ENCODE peak calls at places on chromosomes 11 and 22, in ten cellular contexts. P is suprapubic skin, D is HCT116, T is transverse colon, K is testis, Q is OCI-LY7, N is fibroblast of pulmonary artery, E is heart left ventricle, U is IMR-90, W is cardiac muscle cell. A is an unnamed sample.
A peak's percentile ranks its signal among the peaks of the same experiment; 100 is the strongest.

GRCh38 chr22:49352361-49353169 is 475.1 kb downstream of the BRD1 start:
- DNase-seq in W (no peak), E (no peak), P (peak; percentile 49), K (no peak), N (no peak), Q (no peak), T (no peak), U (no peak), D (no peak), A (no peak)

GRCh38 chr22:46571642-46572250 is 34.3 kb upstream of the CELSR1 start:
- DNase-seq in K (no peak), W (no peak), P (peak; percentile 42), N (no peak), T (no peak), E (peak; percentile 4), U (no peak), Q (no peak), D (no peak), A (no peak)

GRCh38 chr11:35388054-35388453 is 31.3 kb downstream of the SLC1A2 start:
- DNase-seq in T (no peak), U (peak; percentile 30), W (no peak), P (no peak), E (no peak), D (no peak), N (no peak), K (no peak), Q (no peak), A (no peak)

GRCh38 chr11:21323617-21324016 is 654.2 kb downstream of the NELL1 start:
- DNase-seq in U (no peak), W (no peak), D (no peak), K (no peak), Q (no peak), T (no peak), E (no peak), N (no peak), P (no peak), A (no peak)

GRCh38 chr11:109728056-109728455 is 306.1 kb downstream of the C11orf87 start:
- DNase-seq in D (peak; percentile 40), W (no peak), P (no peak), N (no peak), Q (no peak), E (no peak), K (no peak), U (no peak), T (no peak), A (no peak)

GRCh38 chr11:12812849-12813248 is 138.6 kb downstream of the TEAD1 start:
- DNase-seq in P (no peak), E (peak; percentile 39), W (no peak), U (no peak), D (no peak), K (peak; percentile 67), T (no peak), N (no peak), Q (no peak), A (no peak)

GRCh38 chr22:30380011-30380410 is 7.2 kb downstream of the RNF215 start:
- DNase-seq in U (no peak), E (no peak), T (no peak), Q (no peak), K (no peak), W (no peak), N (no peak), D (no peak), P (no peak), A (no peak)

GRCh38 chr11:45289369-45289768 is 3.2 kb upstream of the SYT13 start:
- DNase-seq in E (no peak), W (peak; percentile 56), T (no peak), P (no peak), D (no peak), Q (no peak), N (peak; percentile 57), U (peak; percentile 65), K (no peak), A (peak; percentile 5)

GRCh38 chr22:48380016-48380665 is 1447.5 kb downstream of the BRD1 start:
- DNase-seq in N (no peak), U (no peak), Q (no peak), K (no peak), W (no peak), T (no peak), E (no peak), D (no peak), P (no peak), A (no peak)

GRCh38 chr22:29907753-29908515 is 25.0 kb downstream of the MTMR3 start:
- DNase-seq in K (peak; percentile 92), P (peak; percentile 73), Q (no peak), N (peak; percentile 95), D (peak; percentile 93), W (peak; percentile 93), E (peak; percentile 85), T (peak; percentile 86), U (peak; percentile 99), A (peak; percentile 66)

GRCh38 chr11:124839972-124840621 is 25.1 kb upstream of the ROBO3 start:
- DNase-seq in Q (no peak), N (no peak), E (no peak), W (no peak), T (no peak), D (no peak), U (no peak), K (no peak), P (no peak), A (no peak)
- H3K4me3 ChIP-seq in Q (no peak overlapping the region), N (peak overlapping the region; percentile 39), E (peak overlapping the region; percentile 41), W (peak overlapping the region; percentile 41), T (peak overlapping the region; percentile 44), D (no peak overlapping the region), U (no peak overlapping the region), K (peak overlapping the region; percentile 31), P (peak overlapping the region; percentile 43), A (no peak overlapping the region)

DNA sequence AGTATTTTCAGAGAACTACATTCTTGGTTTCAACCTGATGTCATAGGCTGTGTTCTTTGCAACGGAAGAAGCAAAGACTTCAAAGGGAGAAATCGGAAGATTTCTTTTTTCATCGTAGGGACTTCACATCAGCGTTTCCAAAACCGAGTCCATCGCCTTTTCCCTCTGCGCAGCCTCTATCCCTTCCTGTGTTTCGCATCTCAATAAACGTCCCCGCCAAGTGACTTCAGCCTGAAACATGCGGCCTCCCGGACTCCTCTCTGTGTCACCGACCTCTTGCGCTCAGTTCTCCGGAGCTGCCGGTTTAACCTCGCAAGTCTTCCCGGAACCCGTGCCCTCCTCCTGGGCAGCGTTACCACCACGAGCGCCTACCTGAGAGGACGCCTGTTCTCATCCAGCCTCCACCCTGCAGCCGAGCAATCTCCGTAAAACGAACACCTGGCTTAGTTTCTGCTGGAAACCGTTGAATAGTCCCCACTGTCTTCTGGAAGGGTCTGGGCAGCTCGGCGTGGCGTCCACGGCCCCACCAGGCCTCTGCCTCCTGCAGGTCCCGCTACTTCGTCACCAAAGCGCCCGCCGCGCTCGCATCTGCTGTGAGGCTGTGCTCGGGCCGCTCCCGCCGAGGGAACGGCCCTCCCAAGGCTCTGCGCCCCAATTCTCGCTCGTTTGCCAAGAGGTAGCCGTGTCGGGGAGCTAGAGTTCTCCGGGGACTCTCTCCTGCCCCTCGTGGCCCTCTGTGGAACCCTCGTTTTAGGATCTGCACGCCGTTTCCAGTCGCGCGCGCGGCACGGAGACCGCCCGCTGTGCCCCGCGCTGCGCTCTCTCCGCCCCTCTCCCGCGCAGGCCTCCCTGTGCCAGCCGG is at the start of gene GLB1L3:
- DNase-seq in E (no peak), K (peak; percentile 66), Q (no peak), P (no peak), T (peak; percentile 33), W (no peak), U (no peak), N (no peak), D (no peak), A (no peak)
- H3K4me3 ChIP-seq in E (peak within 1 kb of the TSS; percentile 30), K (peak within 1 kb of the TSS; percentile 51), Q (no peak within 1 kb of the TSS), P (peak within 1 kb of the TSS; percentile 48), T (peak within 1 kb of the TSS; percentile 45), W (peak within 1 kb of the TSS; percentile 31), U (no peak within 1 kb of the TSS), N (no peak within 1 kb of the TSS), D (no peak within 1 kb of the TSS), A (peak within 1 kb of the TSS; percentile 22)

GRCh38 chr11:75598900-75599299 is 36.8 kb downstream of the SERPINH1 start:
- DNase-seq in U (no peak), N (no peak), P (no peak), Q (no peak), W (no peak), T (no peak), K (no peak), D (no peak), E (no peak), A (no peak)

GRCh38 chr11:75602916-75603315 is 40.9 kb downstream of the SERPINH1 start:
- DNase-seq in P (no peak), E (no peak), D (no peak), Q (no peak), U (peak; percentile 33), K (no peak), T (no peak), W (peak; percentile 60), N (no peak), A (no peak)

GRCh38 chr11:75606099-75606498 is 44.0 kb downstream of the SERPINH1 start:
- DNase-seq in E (no peak), P (no peak), N (no peak), T (no peak), D (no peak), Q (no peak), W (no peak), U (no peak), K (no peak), A (no peak)

GRCh38 chr11:75600356-75600755 is 38.3 kb downstream of the SERPINH1 start:
- DNase-seq in W (no peak), D (no peak), U (no peak), K (no peak), P (no peak), Q (no peak), N (no peak), T (no peak), E (no peak), A (no peak)

GRCh38 chr11:75603791-75604736 is 42.0 kb downstream of the SERPINH1 start:
- DNase-seq in D (no peak), N (peak; percentile 92), Q (no peak), W (peak; percentile 90), U (peak; percentile 96), T (no peak), K (no peak), E (no peak), P (no peak), A (peak; percentile 86)
- H3K4me3 ChIP-seq in D (no peak overlapping the region), N (no peak overlapping the region), Q (no peak overlapping the region), W (no peak overlapping the region), U (no peak overlapping the region), T (no peak overlapping the region), K (no peak overlapping the region), E (no peak overlapping the region), P (no peak overlapping the region), A (peak overlapping the region; percentile 11)

GRCh38 chr11:61904539-61905048 is 12.8 kb downstream of the RAB3IL1 start:
- DNase-seq in E (peak; percentile 29), P (no peak), D (no peak), Q (no peak), K (no peak), N (no peak), T (no peak), W (no peak), U (no peak), A (no peak)
- H3K4me3 ChIP-seq in E (no peak overlapping the region), P (no peak overlapping the region), D (no peak overlapping the region), Q (no peak overlapping the region), K (no peak overlapping the region), N (no peak overlapping the region), T (no peak overlapping the region), W (no peak overlapping the region), U (no peak overlapping the region), A (no peak overlapping the region)

A was measured in AG09309.